ENCODE peak calls at places on chromosome 4, in five cellular contexts. G is SK-N-SH, A is K562, Y is H1, W is GM12892. J is an unnamed sample.

GRCh38 chr4:153209410-153209809 is 5.2 kb downstream of the TRIM2 start:
- DNase-seq in G (no peak), Y (no peak), W (no peak), A (no peak), J (no peak)

GRCh38 chr4:7512428-7512827 is 77.7 kb upstream of the PSAPL1 start:
- DNase-seq in G (no peak), A (no peak), W (no peak), Y (no peak), J (no peak)

GRCh38 chr4:158481811-158482210 is 39.9 kb upstream of the RXFP1 start:
- DNase-seq in W (no peak), Y (no peak), G (no peak), A (no peak), J (no peak)

GRCh38 chr4:150579591-150580234 is 2.2 kb upstream of the MAB21L2 start:
- DNase-seq in W (no peak), Y (no peak), G (peak), A (no peak), J (no peak)

GRCh38 chr4:17690135-17690534 is 75.7 kb downstream of the MED28 start:
- DNase-seq in Y (no peak), W (no peak), A (no peak), G (no peak), J (no peak)

GRCh38 chr4:122733805-122734155 is 1.3 kb downstream of the BBS12 start:
- DNase-seq in G (no peak), A (no peak), Y (no peak), W (no peak), J (no peak)

GRCh38 chr4:124121511-124121934 is 591.0 kb downstream of the ANKRD50 start:
- DNase-seq in Y (no peak), A (no peak), G (no peak), W (no peak), J (no peak)

GRCh38 chr4:109826719-109827118 is 1.1 kb upstream of the RRH start:
- DNase-seq in W (no peak), A (peak), Y (no peak), G (peak), J (no peak)

GRCh38 chr4:155656025-155656424 is 10.6 kb upstream of the GUCY1A1 start:
- DNase-seq in Y (no peak), A (no peak), G (no peak), W (no peak), J (no peak)

GRCh38 chr4:108433832-108434231 is 186.5 kb upstream of the RPL34 start:
- DNase-seq in Y (no peak), W (no peak), G (no peak), A (no peak), J (no peak)

GRCh38 chr4:88285235-88285505 is 809 bp upstream of the PPM1K start:
- DNase-seq in A (no peak), G (no peak), W (no peak), Y (no peak), J (no peak)

GRCh38 chr4:176788971-176789370 is 3.8 kb downstream of the VEGFC start:
- DNase-seq in A (no peak), W (no peak), G (no peak), Y (no peak), J (no peak)

GRCh38 chr4:7649741-7650531 is 215.2 kb upstream of the PSAPL1 start:
- DNase-seq in G (no peak), A (no peak), W (peak), Y (no peak), J (peak)

GRCh38 chr4:81136161-81136910 is 78.7 kb downstream of the PRKG2 start:
- DNase-seq in Y (no peak), G (no peak), A (no peak), W (no peak), J (no peak)

GRCh38 chr4:84159767-84160166 is 339.3 kb downstream of the NKX6-1 start:
- DNase-seq in W (no peak), G (no peak), A (no peak), Y (peak), J (no peak)

GRCh38 chr4:16794816-16795445 is 103.5 kb downstream of the LDB2 start:
- DNase-seq in W (no peak), G (peak), Y (peak), A (peak), J (peak)

GRCh38 chr4:16818005-16818404 is 80.4 kb downstream of the LDB2 start:
- DNase-seq in G (no peak), W (no peak), Y (no peak), A (no peak), J (no peak)

GRCh38 chr4:182960228-182960627 is 43.0 kb upstream of the DCTD start:
- DNase-seq in W (no peak), G (no peak), A (no peak), Y (no peak), J (no peak)
- TF ChIP-seq POLR2AphosphoS5 in W (no peak), G (no peak), A (no peak), Y (no peak), J (no peak)

DNA sequence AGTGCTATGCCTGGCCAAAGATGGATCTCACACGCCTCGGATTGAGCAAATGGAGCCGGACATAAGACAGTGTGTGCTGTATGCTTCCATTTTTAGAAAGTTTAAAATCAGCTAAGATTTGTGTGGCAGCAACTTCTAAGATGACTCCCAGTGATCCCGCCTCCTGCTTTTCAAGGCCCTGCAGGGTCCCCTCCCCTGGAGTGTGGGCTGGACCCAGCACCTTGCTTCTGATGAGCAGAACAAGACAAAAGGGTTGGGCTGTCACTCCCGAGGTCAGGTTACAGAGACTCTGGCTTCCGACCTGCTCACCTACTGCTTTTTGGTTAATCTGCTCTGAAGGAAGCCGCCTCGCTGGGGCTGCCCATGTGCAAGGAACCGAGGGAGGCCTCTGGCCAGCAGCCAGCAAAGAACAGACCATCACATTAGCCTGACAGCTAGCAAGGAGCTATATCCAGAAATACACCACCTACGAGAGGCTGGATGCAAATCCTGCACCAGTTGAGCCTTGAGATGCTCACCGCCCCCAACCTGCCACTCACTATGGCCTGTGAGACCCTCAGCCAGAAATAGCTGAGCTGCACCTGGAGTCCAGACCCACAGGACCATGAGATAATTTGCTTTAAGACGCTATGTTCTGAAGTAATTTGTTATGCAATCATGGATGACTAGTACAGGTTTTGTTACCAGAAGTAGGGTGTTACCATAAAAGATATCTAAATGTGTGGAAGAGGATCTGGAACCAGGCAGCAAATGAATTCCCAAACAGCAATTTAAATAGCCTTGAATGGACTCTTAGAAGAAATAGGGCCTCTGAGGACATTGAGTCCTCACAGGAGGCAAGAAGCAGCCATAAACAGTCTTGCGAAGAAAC is 47.6 kb downstream of the CRMP1 start:
- DNase-seq in G (no peak), A (no peak), W (no peak), Y (no peak), J (no peak)
- TF ChIP-seq TAF1 in G (no peak), A (no peak), W (no peak), Y (no peak), J (no peak)

GRCh38 chr4:146791439-146791838 is 152.7 kb downstream of the POU4F2 start:
- DNase-seq in A (no peak), Y (no peak), G (no peak), W (no peak), J (no peak)

GRCh38 chr4:146795721-146796120 is 149.9 kb downstream of the TTC29 start:
- DNase-seq in A (no peak), G (no peak), W (no peak), Y (no peak), J (no peak)

GRCh38 chr4:146790515-146790914 is 151.8 kb downstream of the POU4F2 start:
- DNase-seq in Y (no peak), W (no peak), G (no peak), A (no peak), J (no peak)
- TF ChIP-seq POLR2AphosphoS5 in Y (no peak), W (no peak), G (no peak), A (no peak), J (no peak)

DNA sequence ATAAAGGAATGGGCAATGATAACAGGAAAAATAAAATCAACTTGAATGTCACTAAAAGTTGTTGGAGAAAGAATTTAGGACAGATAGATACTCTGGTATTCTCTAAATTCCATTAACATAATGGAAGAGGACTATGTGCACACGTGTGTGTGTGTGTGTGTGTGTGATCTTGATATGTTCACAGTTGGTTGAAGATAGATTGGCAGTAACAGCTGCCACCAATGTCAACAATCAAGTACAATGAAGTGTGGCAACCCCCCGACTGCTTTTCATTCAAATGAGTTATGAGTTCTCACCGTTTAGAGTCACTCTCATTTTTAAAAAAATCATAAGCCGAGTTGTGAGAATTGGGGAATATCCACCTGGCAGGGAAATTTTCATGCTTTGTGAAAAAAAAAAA is 414.7 kb upstream of the PITX2 start:
- DNase-seq in W (no peak), G (no peak), Y (no peak), A (no peak), J (no peak)
- TF ChIP-seq TAF1 in W (no peak), G (no peak), Y (no peak), A (no peak), J (no peak)

GRCh38 chr4:82462415-82462831 is 32.0 kb downstream of the ENOPH1 start:
- DNase-seq in Y (peak), A (peak), W (peak), G (peak), J (peak)
- TF ChIP-seq POLR2AphosphoS5 in Y (no peak), A (peak), W (no peak), G (peak), J (no peak)

GRCh38 chr4:184614509-184614908 is 34.7 kb downstream of the CASP3 start:
- DNase-seq in Y (no peak), A (no peak), G (no peak), W (no peak), J (no peak)

GRCh38 chr4:184617611-184618196 is 31.5 kb downstream of the CASP3 start:
- DNase-seq in W (no peak), A (no peak), Y (peak), G (no peak), J (no peak)

GRCh38 chr4:184613405-184613804 is 35.8 kb downstream of the CASP3 start:
- DNase-seq in A (no peak), W (no peak), Y (no peak), G (no peak), J (no peak)

GRCh38 chr4:184620208-184620867 is 28.9 kb downstream of the CASP3 start:
- DNase-seq in G (no peak), W (no peak), A (no peak), Y (no peak), J (no peak)

GRCh38 chr4:184616633-184617471 is 32.4 kb downstream of the CASP3 start:
- DNase-seq in A (no peak), W (peak), G (no peak), Y (no peak), J (peak)
- TF ChIP-seq TAF1 in A (no peak), W (no peak), G (no peak), Y (no peak), J (no peak)